ENCODE peak calls at places on chromosomes 12 and 14, in nine cellular contexts. L is adrenal gland; H is fibroblast of pulmonary artery; T is activated naive CD4-positive, alpha-beta T cell treated with anti-CD3 and anti-CD28 coated beads, Interleukin-2, amount 10 ng/mL, durations not matched to agents 7 days and 5 days; A is left colon; B is hypothalamus; Y is stimulated activated CD8-positive, alpha-beta memory T cell treated with anti-CD3 and anti-CD28 coated beads, Interleukin-7, amount 100 ng/mL, for 1 hour; W is H4; C is NCI-H2171 treated with DMSO at 0.1 percent for 48 hours. F is an unnamed sample.

GRCh38 chr12:78636253-78636855 is 228.2 kb upstream of the SYT1 start:
- DNase-seq in Y (no peak), W (no peak), B (no peak), T (no peak), A (no peak), H (peak), L (no peak), C (no peak), F (no peak)

GRCh38 chr14:103232831-103233319 is 101.2 kb upstream of the EIF5 start:
- DNase-seq in H (no peak), B (no peak), Y (no peak), L (no peak), C (peak), T (no peak), A (no peak), W (no peak), F (peak)

GRCh38 chr12:90816353-90817089 is 138.5 kb downstream of the CCER1 start:
- DNase-seq in Y (no peak), W (no peak), H (peak), A (no peak), L (no peak), B (no peak), C (no peak), T (no peak), F (no peak)

GRCh38 chr14:35808076-35808657 is 928 bp downstream of the RALGAPA1 start:
- DNase-seq in H (no peak), Y (no peak), B (no peak), C (peak), A (peak), T (peak), W (no peak), L (no peak), F (no peak)

GRCh38 chr12:2341871-2342270 is 289.1 kb downstream of the CACNA1C start:
- DNase-seq in A (no peak), Y (no peak), H (peak), C (no peak), T (no peak), B (no peak), W (peak), L (no peak), F (no peak)

GRCh38 chr14:70619708-70620107 is 19.3 kb upstream of the MED6 start:
- DNase-seq in T (no peak), L (no peak), Y (no peak), B (no peak), C (no peak), W (no peak), A (no peak), H (no peak), F (no peak)

GRCh38 chr12:47267571-47267970 is 187.8 kb upstream of the AMIGO2 start:
- DNase-seq in W (no peak), T (no peak), A (no peak), Y (no peak), H (no peak), C (no peak), B (no peak), L (no peak), F (no peak)

GRCh38 chr12:54136844-54137580 is 51.8 kb downstream of the SMUG1 start:
- DNase-seq in L (no peak), Y (no peak), T (no peak), C (no peak), A (no peak), W (no peak), B (no peak), H (no peak), F (no peak)

GRCh38 chr12:123149088-123149827 is 1.6 kb downstream of the PITPNM2 start:
- DNase-seq in C (no peak), H (peak), A (no peak), Y (no peak), T (no peak), L (peak), B (no peak), W (no peak), F (no peak)

GRCh38 chr14:67650694-67651093 is 23.7 kb downstream of the VTI1B start:
- DNase-seq in W (no peak), L (no peak), T (no peak), H (peak), A (no peak), C (no peak), Y (no peak), B (no peak), F (no peak)

GRCh38 chr12:119601877-119602536 is 8.4 kb downstream of the TMEM233 start:
- DNase-seq in T (no peak), C (no peak), Y (no peak), A (no peak), B (no peak), W (no peak), H (no peak), L (no peak), F (no peak)

GRCh38 chr14:105493921-105494605 is 3.0 kb downstream of the TEDC1 start:
- DNase-seq in H (no peak), L (no peak), C (no peak), Y (no peak), B (no peak), A (no peak), T (peak), W (no peak), F (no peak)

GRCh38 chr14:87874676-87875075 is 118.3 kb downstream of the GALC start:
- DNase-seq in H (no peak), A (no peak), W (no peak), B (no peak), T (no peak), C (no peak), Y (no peak), L (no peak), F (no peak)

GRCh38 chr12:39199371-39199770 is 243.5 kb downstream of the KIF21A start:
- DNase-seq in A (peak), B (no peak), T (no peak), W (peak), C (no peak), L (no peak), Y (no peak), H (peak), F (no peak)

GRCh38 chr12:44930972-44931600 is 55.0 kb upstream of the NELL2 start:
- DNase-seq in W (peak), C (peak), H (peak), L (no peak), T (no peak), B (no peak), A (no peak), Y (no peak), F (peak)

GRCh38 chr12:56038022-56038665 is 3.6 kb upstream of the RPS26 start:
- DNase-seq in C (no peak), A (no peak), Y (no peak), W (no peak), B (no peak), T (no peak), L (no peak), H (no peak), F (no peak)

GRCh38 chr12:112140728-112141127 is 15.4 kb downstream of the TRAFD1 start:
- DNase-seq in T (no peak), A (no peak), L (peak), H (no peak), B (no peak), C (no peak), W (no peak), Y (no peak), F (no peak)

GRCh38 chr14:67570453-67570852 is 29.6 kb downstream of the PIGH start:
- DNase-seq in C (no peak), H (no peak), B (no peak), T (no peak), Y (no peak), A (no peak), L (no peak), W (no peak), F (no peak)

GRCh38 chr14:87508333-87508732 is 484.6 kb downstream of the GALC start:
- DNase-seq in A (no peak), C (no peak), B (no peak), H (no peak), W (no peak), L (no peak), Y (no peak), T (no peak), F (no peak)

GRCh38 chr12:55847033-55847432 is 4.3 kb upstream of the MMP19 start:
- DNase-seq in T (no peak), H (peak), C (no peak), B (no peak), W (no peak), L (peak), A (no peak), Y (no peak), F (no peak)

GRCh38 chr12:55929306-55929791 is 1.6 kb upstream of the DGKA start:
- DNase-seq in C (no peak), Y (peak), H (no peak), T (peak), L (no peak), A (peak), W (no peak), B (no peak), F (no peak)

GRCh38 chr14:87643005-87643404 is 350.0 kb downstream of the GALC start:
- DNase-seq in L (peak), Y (no peak), A (no peak), B (no peak), H (peak), C (peak), T (no peak), W (no peak), F (peak)

GRCh38 chr14:64970776-64971451 is 1.2 kb downstream of the RAB15 start:
- DNase-seq in C (peak), T (no peak), H (no peak), A (peak), L (no peak), W (no peak), Y (no peak), B (no peak), F (no peak)

GRCh38 chr14:100540141-100540925 is 46.9 kb downstream of the BEGAIN start:
- DNase-seq in A (peak), L (no peak), T (no peak), Y (no peak), W (no peak), H (no peak), C (no peak), B (no peak), F (no peak)

GRCh38 chr14:55556929-55557623 is 22.9 kb upstream of the KTN1 start:
- DNase-seq in C (peak), Y (no peak), T (no peak), B (peak), L (peak), W (peak), A (peak), H (peak), F (no peak)

GRCh38 chr12:130858084-130858483 is 13.8 kb upstream of the RAN start:
- DNase-seq in T (no peak), W (no peak), H (no peak), A (no peak), C (no peak), B (no peak), L (no peak), Y (no peak), F (no peak)

GRCh38 chr12:124865728-124866127 is 2.1 kb upstream of the SCARB1 start:
- DNase-seq in W (no peak), T (no peak), A (no peak), L (peak), H (no peak), Y (no peak), C (no peak), B (no peak), F (no peak)

GRCh38 chr14:80692903-80693302 is 248.6 kb downstream of the CEP128 start:
- DNase-seq in A (no peak), T (no peak), H (no peak), B (no peak), L (no peak), C (no peak), W (no peak), Y (no peak), F (no peak)

GRCh38 chr14:68924392-68925158 is 54.5 kb downstream of the ACTN1 start:
- DNase-seq in Y (no peak), C (no peak), A (no peak), W (no peak), H (no peak), L (no peak), B (no peak), T (peak), F (no peak)

GRCh38 chr12:104347374-104348075 is 44.0 kb downstream of the EID3 start:
- DNase-seq in T (no peak), A (no peak), H (no peak), C (no peak), L (no peak), B (no peak), W (no peak), Y (no peak), F (no peak)

GRCh38 chr12:62533087-62533754 is 66.6 kb downstream of the MON2 start:
- DNase-seq in Y (no peak), B (no peak), A (no peak), H (no peak), L (no peak), C (no peak), W (no peak), T (no peak), F (no peak)

F was measured in NCI-H524 treated with DMSO at 0.1 percent for 48 hours.